ENCODE peak calls at places on chromosomes 13 and 19, in seven cellular contexts. One of them, this sample, is unnamed. For H3K9me3, the result is how much of the 10 kb centered on the place peaks cover.

GRCh38 chr13:75129331-75129730 is 352.6 kb downstream of the TBC1D4 start:
- DNase-seq in GM12878: no peak
- DNase-seq in HepG2: no peak
- DNase-seq in HCT116: no peak
- DNase-seq in endothelial cell of umbilical vein: no peak
- DNase-seq in K562: no peak
- DNase-seq in H1: no peak
- DNase-seq in this sample: no peak

GRCh38 chr13:29471551-29471950 is 123.9 kb downstream of the SLC7A1 start:
- DNase-seq in K562: no peak
- DNase-seq in HepG2: no peak
- DNase-seq in GM12878: no peak
- DNase-seq in H1: no peak
- DNase-seq in endothelial cell of umbilical vein: no peak
- DNase-seq in HCT116: no peak
- DNase-seq in this sample: no peak

GRCh38 chr13:29991343-29991742 is 140.9 kb upstream of the UBL3 start:
- DNase-seq in K562: no peak
- DNase-seq in GM12878: no peak
- DNase-seq in HCT116: no peak
- DNase-seq in endothelial cell of umbilical vein: no peak
- DNase-seq in H1: no peak
- DNase-seq in HepG2: no peak
- DNase-seq in this sample: no peak

GRCh38 chr19:20863176-20863575 is 59.9 kb upstream of the ZNF85 start:
- DNase-seq in HCT116: no peak
- DNase-seq in H1: peak
- DNase-seq in HepG2: no peak
- DNase-seq in endothelial cell of umbilical vein: no peak
- DNase-seq in GM12878: no peak
- DNase-seq in K562: no peak
- DNase-seq in this sample: no peak

GRCh38 chr13:73902847-73903246 is 231.4 kb downstream of the KLF12 start:
- DNase-seq in K562: no peak
- DNase-seq in endothelial cell of umbilical vein: no peak
- DNase-seq in GM12878: no peak
- DNase-seq in HCT116: no peak
- DNase-seq in HepG2: no peak
- DNase-seq in H1: no peak
- DNase-seq in this sample: no peak

GRCh38 chr19:49779731-49780578 is 13.2 kb downstream of the AP2A1 start:
- DNase-seq in HepG2: no peak
- DNase-seq in H1: no peak
- DNase-seq in endothelial cell of umbilical vein: no peak
- DNase-seq in K562: no peak
- DNase-seq in GM12878: peak
- DNase-seq in HCT116: no peak
- DNase-seq in this sample: no peak

GRCh38 chr13:109274188-109274821 is 512.1 kb downstream of the IRS2 start:
- DNase-seq in HCT116: no peak
- DNase-seq in H1: no peak
- DNase-seq in GM12878: no peak
- DNase-seq in K562: no peak
- DNase-seq in HepG2: no peak
- DNase-seq in endothelial cell of umbilical vein: peak
- DNase-seq in this sample: no peak

GRCh38 chr19:49113762-49114629 is at the start of gene LIN7B:
- DNase-seq in HepG2: peak
- DNase-seq in H1: peak
- DNase-seq in endothelial cell of umbilical vein: peak
- DNase-seq in K562: peak
- DNase-seq in HCT116: peak
- DNase-seq in GM12878: no peak
- DNase-seq in this sample: no peak

GRCh38 chr19:20926796-20927195 is 3.7 kb downstream of the ZNF85 start:
- DNase-seq in endothelial cell of umbilical vein: no peak
- DNase-seq in K562: no peak
- DNase-seq in HCT116: no peak
- DNase-seq in HepG2: peak
- DNase-seq in H1: no peak
- DNase-seq in GM12878: no peak
- DNase-seq in this sample: no peak

GRCh38 chr19:2982556-2982955 is 5.2 kb downstream of the TLE6 start:
- DNase-seq in HepG2: no peak
- DNase-seq in endothelial cell of umbilical vein: no peak
- DNase-seq in GM12878: no peak
- DNase-seq in HCT116: no peak
- DNase-seq in K562: peak
- DNase-seq in H1: no peak
- DNase-seq in this sample: no peak

GRCh38 chr19:49422407-49423277 is 599 bp downstream of the PTH2 start:
- DNase-seq in HepG2: no peak
- DNase-seq in endothelial cell of umbilical vein: peak
- DNase-seq in HCT116: no peak
- DNase-seq in GM12878: no peak
- DNase-seq in K562: peak
- DNase-seq in H1: peak
- DNase-seq in this sample: no peak

GRCh38 chr19:41991025-41991424 is 3.0 kb downstream of the ATP1A3 start:
- DNase-seq in HepG2: no peak
- DNase-seq in K562: no peak
- DNase-seq in endothelial cell of umbilical vein: no peak
- DNase-seq in HCT116: no peak
- DNase-seq in GM12878: no peak
- DNase-seq in H1: no peak
- DNase-seq in this sample: no peak

GRCh38 chr19:13040232-13040915 is 45.1 kb downstream of the NFIX start:
- DNase-seq in GM12878: no peak
- DNase-seq in endothelial cell of umbilical vein: no peak
- DNase-seq in H1: no peak
- DNase-seq in HCT116: no peak
- DNase-seq in HepG2: no peak
- DNase-seq in K562: no peak
- DNase-seq in this sample: no peak

GRCh38 chr13:98802999-98803666 is 50.7 kb upstream of the SLC15A1 start:
- DNase-seq in HepG2: no peak
- DNase-seq in GM12878: no peak
- DNase-seq in H1: peak
- DNase-seq in endothelial cell of umbilical vein: no peak
- DNase-seq in HCT116: no peak
- DNase-seq in K562: no peak
- DNase-seq in this sample: no peak

GRCh38 chr19:40542197-40542859 is 34.3 kb upstream of the SHKBP1 start:
- DNase-seq in HCT116: no peak
- DNase-seq in GM12878: no peak
- DNase-seq in endothelial cell of umbilical vein: no peak
- DNase-seq in H1: no peak
- DNase-seq in HepG2: no peak
- DNase-seq in K562: no peak
- DNase-seq in this sample: no peak

GRCh38 chr19:10238172-10238783 is 7.1 kb upstream of the S1PR2 start:
- DNase-seq in GM12878: no peak
- DNase-seq in HepG2: peak
- DNase-seq in endothelial cell of umbilical vein: no peak
- DNase-seq in H1: no peak
- DNase-seq in K562: no peak
- DNase-seq in HCT116: no peak
- DNase-seq in this sample: no peak

GRCh38 chr19:15550847-15551182 is 42.5 kb downstream of the CYP4F22 start:
- DNase-seq in GM12878: no peak
- DNase-seq in HepG2: peak
- DNase-seq in H1: no peak
- DNase-seq in K562: peak
- DNase-seq in HCT116: no peak
- DNase-seq in endothelial cell of umbilical vein: no peak
- DNase-seq in this sample: no peak

GRCh38 chr19:3479177-3479818 is 1.0 kb downstream of the SMIM24 start:
- DNase-seq in K562: peak
- DNase-seq in HCT116: peak
- DNase-seq in GM12878: no peak
- DNase-seq in HepG2: no peak
- DNase-seq in H1: peak
- DNase-seq in endothelial cell of umbilical vein: no peak
- DNase-seq in this sample: peak

GRCh38 chr13:86810385-86810784 is 860.8 kb upstream of the SLITRK5 start:
- DNase-seq in GM12878: no peak
- DNase-seq in K562: no peak
- DNase-seq in endothelial cell of umbilical vein: no peak
- DNase-seq in HepG2: no peak
- DNase-seq in H1: no peak
- DNase-seq in HCT116: no peak
- DNase-seq in this sample: no peak

GRCh38 chr13:28406728-28407266 is 88.1 kb downstream of the FLT1 start:
- DNase-seq in HepG2: no peak
- DNase-seq in K562: no peak
- DNase-seq in H1: no peak
- DNase-seq in endothelial cell of umbilical vein: no peak
- DNase-seq in GM12878: no peak
- DNase-seq in HCT116: no peak
- DNase-seq in this sample: no peak

GRCh38 chr19:23547156-23547555 is 139.9 kb downstream of the ZNF675 start:
- DNase-seq in endothelial cell of umbilical vein: no peak
- DNase-seq in K562: no peak
- DNase-seq in HepG2: no peak
- DNase-seq in GM12878: no peak
- DNase-seq in H1: no peak
- DNase-seq in HCT116: no peak
- DNase-seq in this sample: no peak

GRCh38 chr19:23543351-23543750 is 143.7 kb downstream of the ZNF675 start:
- DNase-seq in endothelial cell of umbilical vein: no peak
- DNase-seq in K562: no peak
- DNase-seq in H1: no peak
- DNase-seq in HepG2: no peak
- DNase-seq in GM12878: no peak
- DNase-seq in HCT116: no peak
- DNase-seq in this sample: no peak

GRCh38 chr19:23539499-23539898 is 144.2 kb upstream of the ZNF91 start:
- DNase-seq in GM12878: no peak
- DNase-seq in endothelial cell of umbilical vein: no peak
- DNase-seq in HepG2: no peak
- DNase-seq in K562: no peak
- DNase-seq in H1: no peak
- DNase-seq in HCT116: no peak
- DNase-seq in this sample: no peak

GRCh38 chr19:23541991-23542390 is 145.0 kb downstream of the ZNF675 start:
- DNase-seq in H1: no peak
- DNase-seq in HCT116: no peak
- DNase-seq in HepG2: no peak
- DNase-seq in endothelial cell of umbilical vein: no peak
- DNase-seq in K562: no peak
- DNase-seq in GM12878: no peak
- DNase-seq in this sample: no peak

DNA sequence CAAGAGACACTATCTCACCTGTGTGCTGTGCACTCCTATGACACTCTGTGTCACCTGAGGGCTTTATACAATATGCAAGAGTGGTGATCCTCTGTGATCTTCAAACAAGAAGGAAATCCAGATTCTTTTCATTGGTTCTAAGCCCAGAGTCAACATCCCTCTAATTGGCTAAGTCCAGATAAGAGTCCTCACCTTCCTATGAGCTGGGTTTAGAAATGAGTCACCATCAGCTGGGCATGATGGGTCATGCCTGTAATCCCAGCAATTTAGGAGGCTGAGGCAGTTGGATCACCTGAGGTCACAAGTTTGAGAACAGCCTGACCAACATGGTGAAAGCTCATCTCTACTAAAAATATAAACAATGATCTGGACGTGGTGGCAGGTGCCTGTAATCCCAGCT is 144.4 kb downstream of the ZNF675 start:
- DNase-seq in endothelial cell of umbilical vein: no peak
- DNase-seq in GM12878: no peak
- DNase-seq in K562: no peak
- DNase-seq in H1: no peak
- DNase-seq in HCT116: no peak
- DNase-seq in HepG2: no peak
- DNase-seq in this sample: no peak
- H3K9me3 ChIP-seq in endothelial cell of umbilical vein: under half
- H3K9me3 ChIP-seq in GM12878: under half
- H3K9me3 ChIP-seq in K562: under half
- H3K9me3 ChIP-seq in H1: half or more
- H3K9me3 ChIP-seq in HCT116: under half
- H3K9me3 ChIP-seq in HepG2: half or more
- H3K9me3 ChIP-seq in this sample: under half

DNA sequence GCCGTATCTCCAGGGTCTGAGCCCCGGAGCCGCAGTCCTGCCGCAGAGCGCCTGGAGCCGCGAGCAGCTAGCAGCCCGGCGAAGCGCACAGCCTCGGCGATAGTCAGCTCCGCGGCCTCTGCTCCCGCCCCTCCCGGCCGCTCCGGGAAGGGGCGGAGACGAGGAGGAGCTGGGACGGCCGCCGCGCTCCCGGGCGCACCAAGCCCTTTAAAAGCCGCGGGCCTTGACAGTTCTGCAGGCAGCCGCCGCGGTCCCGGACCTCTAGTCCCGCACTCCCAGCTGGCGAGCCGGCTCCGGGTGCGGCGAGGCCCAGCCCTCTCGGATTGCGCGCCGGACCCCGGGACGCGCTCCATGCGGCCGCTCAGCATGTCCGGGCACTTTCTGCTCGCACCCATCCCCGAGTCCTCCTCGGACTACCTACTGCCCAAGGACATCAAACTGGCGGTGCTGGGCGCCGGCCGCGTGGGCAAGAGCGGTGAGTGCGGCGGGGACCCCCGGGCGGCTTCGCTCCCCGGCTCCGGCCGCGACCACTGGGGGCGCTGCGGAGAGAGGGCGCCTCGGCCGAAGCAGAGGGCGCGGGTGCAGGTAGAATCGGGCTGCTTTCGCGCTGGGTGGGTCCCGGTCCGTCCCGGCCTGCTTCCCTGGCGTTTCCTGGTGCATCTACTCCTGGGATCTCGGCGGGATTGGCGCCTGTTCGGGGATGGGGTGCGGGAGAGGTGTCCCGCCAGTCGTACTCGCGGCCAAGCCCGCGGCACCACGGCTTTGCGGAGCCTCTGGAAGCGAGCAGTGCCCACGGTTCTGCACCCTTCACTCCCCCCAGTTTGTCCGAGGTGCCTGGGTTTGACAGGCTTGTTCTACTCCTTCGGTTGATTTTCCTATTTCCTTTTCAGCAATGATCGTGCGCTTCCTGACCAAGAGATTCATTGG is at the start of gene RASL11A:
- DNase-seq in HepG2: peak
- DNase-seq in K562: peak
- DNase-seq in H1: peak
- DNase-seq in HCT116: peak
- DNase-seq in endothelial cell of umbilical vein: peak
- DNase-seq in GM12878: no peak
- DNase-seq in this sample: no peak
- TF ChIP-seq EZH2 in HepG2: no peak
- TF ChIP-seq EZH2 in K562: no peak
- TF ChIP-seq EZH2 in H1: no peak
- TF ChIP-seq EZH2 in HCT116: no peak
- TF ChIP-seq EZH2 in endothelial cell of umbilical vein: no peak
- TF ChIP-seq EZH2 in GM12878: no peak
- TF ChIP-seq EZH2 in this sample: no peak

GRCh38 chr19:11737964-11738745 is 591 bp downstream of the ZNF823 start:
- DNase-seq in GM12878: no peak
- DNase-seq in HCT116: no peak
- DNase-seq in H1: peak
- DNase-seq in HepG2: peak
- DNase-seq in K562: peak
- DNase-seq in endothelial cell of umbilical vein: peak
- DNase-seq in this sample: no peak
- TF ChIP-seq POLR2AphosphoS5 in GM12878: no peak
- TF ChIP-seq POLR2AphosphoS5 in HCT116: no peak
- TF ChIP-seq POLR2AphosphoS5 in H1: no peak
- TF ChIP-seq POLR2AphosphoS5 in HepG2: peak
- TF ChIP-seq POLR2AphosphoS5 in K562: no peak
- TF ChIP-seq POLR2AphosphoS5 in endothelial cell of umbilical vein: no peak
- TF ChIP-seq POLR2AphosphoS5 in this sample: no peak

GRCh38 chr19:23868630-23869029 is 46.1 kb upstream of the ZNF726 start:
- DNase-seq in endothelial cell of umbilical vein: no peak
- DNase-seq in HCT116: no peak
- DNase-seq in HepG2: no peak
- DNase-seq in GM12878: no peak
- DNase-seq in K562: no peak
- DNase-seq in H1: no peak
- DNase-seq in this sample: no peak
- H3K9me3 ChIP-seq in endothelial cell of umbilical vein: under half
- H3K9me3 ChIP-seq in HCT116: under half
- H3K9me3 ChIP-seq in HepG2: half or more
- H3K9me3 ChIP-seq in GM12878: under half
- H3K9me3 ChIP-seq in K562: under half
- H3K9me3 ChIP-seq in H1: half or more
- H3K9me3 ChIP-seq in this sample: under half